ENCODE peak calls at places on chromosomes 11 and 22, in ten cellular contexts. E is RKO; B is renal cortical epithelial cell; L is CD4-positive, alpha-beta T cell; V is stimulated activated CD4-positive, alpha-beta T cell treated with anti-CD3 and anti-CD28 coated beads, Interleukin-4, amount 100 ng/mL, for 1 hour; X is GM03348; C is NCI-H1105 treated with DMSO at 0.1 percent for 48 hours; P is posterior cingulate gyrus; G is GM19239; N is EL. U is an unnamed sample.

GRCh38 chr11:115042002-115042401 is 363.7 kb downstream of the NXPE2 start:
- DNase-seq in E (no peak), B (no peak), L (no peak), V (no peak), X (no peak), C (no peak), P (no peak), G (no peak), N (no peak), U (no peak)

GRCh38 chr11:57604289-57605010 is 7.0 kb downstream of the SERPING1 start:
- DNase-seq in E (no peak), B (no peak), L (no peak), V (no peak), X (no peak), C (no peak), P (no peak), G (no peak), N (no peak), U (no peak)

GRCh38 chr11:62860835-62861563 is 19.7 kb upstream of the SLC3A2 start:
- DNase-seq in E (no peak), B (no peak), L (no peak), V (no peak), X (no peak), C (no peak), P (no peak), G (no peak), N (no peak), U (no peak)

GRCh38 chr11:77188323-77188911 is 60.4 kb downstream of the MYO7A start:
- DNase-seq in E (peak), B (peak), L (peak), V (peak), X (peak), C (peak), P (peak), G (peak), N (peak), U (peak)

GRCh38 chr22:36946436-36947158 is 33.2 kb downstream of the CSF2RB start:
- DNase-seq in E (no peak), B (no peak), L (no peak), V (no peak), X (no peak), C (no peak), P (no peak), G (no peak), N (no peak), U (peak)

GRCh38 chr11:77067776-77068460 is 1.1 kb downstream of the CAPN5 start:
- DNase-seq in E (no peak), B (no peak), L (no peak), V (no peak), X (no peak), C (no peak), P (no peak), G (no peak), N (no peak), U (peak)

GRCh38 chr11:19237813-19238212 is 2.9 kb downstream of the E2F8 start:
- DNase-seq in E (no peak), B (no peak), L (no peak), V (no peak), X (no peak), C (peak), P (no peak), G (no peak), N (no peak), U (no peak)

GRCh38 chr22:47710135-47710534 is 947.7 kb downstream of the TBC1D22A start:
- DNase-seq in E (no peak), B (no peak), L (no peak), V (no peak), X (no peak), C (no peak), P (no peak), G (no peak), N (no peak), U (no peak)

U was measured in GM20000.